ENCODE peak calls at places on chromosomes 6 and 20, in eight cellular contexts. One of them, this sample, is unnamed.

GRCh38 chr6:35291491-35291890 is 6.1 kb upstream of the DEF6 start:
- DNase-seq in AG08395: no peak
- DNase-seq in NCI-H1105 treated with DMSO at 0.1 percent for 48 hours: no peak
- DNase-seq in left colon: no peak
- DNase-seq in kidney tubule cell: no peak
- DNase-seq in GM12892: no peak
- DNase-seq in T-helper 9 cell: no peak
- DNase-seq in H1: no peak
- DNase-seq in this sample: no peak

GRCh38 chr6:54846243-54846856 is at the start of gene FAM83B:
- DNase-seq in AG08395: no peak
- DNase-seq in NCI-H1105 treated with DMSO at 0.1 percent for 48 hours: peak; percentile 60
- DNase-seq in left colon: peak; percentile 89
- DNase-seq in kidney tubule cell: peak; percentile 83
- DNase-seq in GM12892: no peak
- DNase-seq in T-helper 9 cell: no peak
- DNase-seq in H1: peak; percentile 82
- DNase-seq in this sample: peak; percentile 77

GRCh38 chr6:89348372-89348771 is 4.2 kb downstream of the UBE2J1 start:
- DNase-seq in AG08395: no peak
- DNase-seq in NCI-H1105 treated with DMSO at 0.1 percent for 48 hours: no peak
- DNase-seq in left colon: no peak
- DNase-seq in kidney tubule cell: peak; percentile 81
- DNase-seq in GM12892: no peak
- DNase-seq in T-helper 9 cell: no peak
- DNase-seq in H1: no peak
- DNase-seq in this sample: no peak

GRCh38 chr6:166760288-166760687 is 133.2 kb upstream of the RPS6KA2 start:
- DNase-seq in AG08395: no peak
- DNase-seq in NCI-H1105 treated with DMSO at 0.1 percent for 48 hours: no peak
- DNase-seq in left colon: no peak
- DNase-seq in kidney tubule cell: no peak
- DNase-seq in GM12892: no peak
- DNase-seq in T-helper 9 cell: peak; percentile 33
- DNase-seq in H1: no peak
- DNase-seq in this sample: no peak

GRCh38 chr20:12047838-12048432 is 130.2 kb downstream of the BTBD3 start:
- DNase-seq in AG08395: no peak
- DNase-seq in NCI-H1105 treated with DMSO at 0.1 percent for 48 hours: no peak
- DNase-seq in left colon: no peak
- DNase-seq in kidney tubule cell: peak; percentile 52
- DNase-seq in GM12892: no peak
- DNase-seq in T-helper 9 cell: no peak
- DNase-seq in H1: no peak
- DNase-seq in this sample: no peak

GRCh38 chr6:165875946-165876345 is 212.9 kb upstream of the PDE10A start:
- DNase-seq in AG08395: no peak
- DNase-seq in NCI-H1105 treated with DMSO at 0.1 percent for 48 hours: no peak
- DNase-seq in left colon: no peak
- DNase-seq in kidney tubule cell: no peak
- DNase-seq in GM12892: no peak
- DNase-seq in T-helper 9 cell: no peak
- DNase-seq in H1: no peak
- DNase-seq in this sample: no peak

GRCh38 chr6:22558288-22558882 is 11.0 kb upstream of the HDGFL1 start:
- DNase-seq in AG08395: no peak
- DNase-seq in NCI-H1105 treated with DMSO at 0.1 percent for 48 hours: no peak
- DNase-seq in left colon: no peak
- DNase-seq in kidney tubule cell: no peak
- DNase-seq in GM12892: no peak
- DNase-seq in T-helper 9 cell: no peak
- DNase-seq in H1: no peak
- DNase-seq in this sample: no peak

GRCh38 chr20:10448270-10449156 is 13.4 kb downstream of the SLX4IP start:
- DNase-seq in AG08395: no peak
- DNase-seq in NCI-H1105 treated with DMSO at 0.1 percent for 48 hours: no peak
- DNase-seq in left colon: no peak
- DNase-seq in kidney tubule cell: no peak
- DNase-seq in GM12892: no peak
- DNase-seq in T-helper 9 cell: no peak
- DNase-seq in H1: no peak
- DNase-seq in this sample: no peak

GRCh38 chr6:22072939-22073338 is 223.9 kb downstream of the PRL start:
- DNase-seq in AG08395: peak; percentile 5
- DNase-seq in NCI-H1105 treated with DMSO at 0.1 percent for 48 hours: peak; percentile 23
- DNase-seq in left colon: no peak
- DNase-seq in kidney tubule cell: no peak
- DNase-seq in GM12892: no peak
- DNase-seq in T-helper 9 cell: no peak
- DNase-seq in H1: no peak
- DNase-seq in this sample: no peak

GRCh38 chr20:49446808-49447207 is 35.7 kb downstream of the KCNB1 start:
- DNase-seq in AG08395: no peak
- DNase-seq in NCI-H1105 treated with DMSO at 0.1 percent for 48 hours: no peak
- DNase-seq in left colon: peak; percentile 65
- DNase-seq in kidney tubule cell: no peak
- DNase-seq in GM12892: no peak
- DNase-seq in T-helper 9 cell: no peak
- DNase-seq in H1: peak; percentile 65
- DNase-seq in this sample: peak; percentile 27

GRCh38 chr20:24875078-24875477 is 74.0 kb upstream of the CST7 start:
- DNase-seq in AG08395: no peak
- DNase-seq in NCI-H1105 treated with DMSO at 0.1 percent for 48 hours: no peak
- DNase-seq in left colon: no peak
- DNase-seq in kidney tubule cell: no peak
- DNase-seq in GM12892: no peak
- DNase-seq in T-helper 9 cell: no peak
- DNase-seq in H1: no peak
- DNase-seq in this sample: no peak

GRCh38 chr6:39982720-39983119 is 48.5 kb upstream of the MOCS1 start:
- DNase-seq in AG08395: no peak
- DNase-seq in NCI-H1105 treated with DMSO at 0.1 percent for 48 hours: no peak
- DNase-seq in left colon: no peak
- DNase-seq in kidney tubule cell: peak; percentile 4
- DNase-seq in GM12892: no peak
- DNase-seq in T-helper 9 cell: no peak
- DNase-seq in H1: no peak
- DNase-seq in this sample: no peak

GRCh38 chr6:168045706-168046620 is 33.0 kb downstream of the FRMD1 start:
- DNase-seq in AG08395: peak; percentile 15
- DNase-seq in NCI-H1105 treated with DMSO at 0.1 percent for 48 hours: no peak
- DNase-seq in left colon: no peak
- DNase-seq in kidney tubule cell: no peak
- DNase-seq in GM12892: no peak
- DNase-seq in T-helper 9 cell: no peak
- DNase-seq in H1: no peak
- DNase-seq in this sample: no peak

GRCh38 chr6:27592107-27592480 is 119.2 kb upstream of the ZNF184 start:
- DNase-seq in AG08395: no peak
- DNase-seq in NCI-H1105 treated with DMSO at 0.1 percent for 48 hours: peak; percentile 79
- DNase-seq in left colon: no peak
- DNase-seq in kidney tubule cell: no peak
- DNase-seq in GM12892: no peak
- DNase-seq in T-helper 9 cell: no peak
- DNase-seq in H1: no peak
- DNase-seq in this sample: no peak

GRCh38 chr20:46160661-46161060 is 42.5 kb downstream of the CD40 start:
- DNase-seq in AG08395: no peak
- DNase-seq in NCI-H1105 treated with DMSO at 0.1 percent for 48 hours: no peak
- DNase-seq in left colon: no peak
- DNase-seq in kidney tubule cell: no peak
- DNase-seq in GM12892: no peak
- DNase-seq in T-helper 9 cell: no peak
- DNase-seq in H1: no peak
- DNase-seq in this sample: no peak

GRCh38 chr6:30007132-30007764 is 53.8 kb upstream of the POLR1H start:
- DNase-seq in AG08395: no peak
- DNase-seq in NCI-H1105 treated with DMSO at 0.1 percent for 48 hours: peak; percentile 66
- DNase-seq in left colon: peak; percentile 51
- DNase-seq in kidney tubule cell: no peak
- DNase-seq in GM12892: peak; percentile 25
- DNase-seq in T-helper 9 cell: peak; percentile 3
- DNase-seq in H1: peak; percentile 86
- DNase-seq in this sample: peak; percentile 47

GRCh38 chr6:7424967-7425807 is 35.6 kb downstream of the RIOK1 start:
- DNase-seq in AG08395: peak; percentile 77
- DNase-seq in NCI-H1105 treated with DMSO at 0.1 percent for 48 hours: no peak
- DNase-seq in left colon: no peak
- DNase-seq in kidney tubule cell: peak; percentile 65
- DNase-seq in GM12892: no peak
- DNase-seq in T-helper 9 cell: no peak
- DNase-seq in H1: peak; percentile 41
- DNase-seq in this sample: no peak

GRCh38 chr6:134678436-134678889 is 271.4 kb downstream of the ALDH8A1 start:
- DNase-seq in AG08395: no peak
- DNase-seq in NCI-H1105 treated with DMSO at 0.1 percent for 48 hours: peak; percentile 80
- DNase-seq in left colon: peak; percentile 86
- DNase-seq in kidney tubule cell: peak; percentile 83
- DNase-seq in GM12892: no peak
- DNase-seq in T-helper 9 cell: no peak
- DNase-seq in H1: no peak
- DNase-seq in this sample: peak; percentile 94

GRCh38 chr6:34491091-34491430 is 25.2 kb downstream of the PACSIN1 start:
- DNase-seq in AG08395: peak; percentile 59
- DNase-seq in NCI-H1105 treated with DMSO at 0.1 percent for 48 hours: no peak
- DNase-seq in left colon: no peak
- DNase-seq in kidney tubule cell: no peak
- DNase-seq in GM12892: no peak
- DNase-seq in T-helper 9 cell: no peak
- DNase-seq in H1: no peak
- DNase-seq in this sample: no peak

GRCh38 chr6:100620085-100620484 is 155.4 kb upstream of the SIM1 start:
- DNase-seq in AG08395: peak; percentile 54
- DNase-seq in NCI-H1105 treated with DMSO at 0.1 percent for 48 hours: no peak
- DNase-seq in left colon: no peak
- DNase-seq in kidney tubule cell: peak; percentile 88
- DNase-seq in GM12892: no peak
- DNase-seq in T-helper 9 cell: no peak
- DNase-seq in H1: no peak
- DNase-seq in this sample: no peak

GRCh38 chr6:108944707-108945685 is 96.8 kb downstream of the ARMC2 start:
- DNase-seq in AG08395: peak; percentile 90
- DNase-seq in NCI-H1105 treated with DMSO at 0.1 percent for 48 hours: no peak
- DNase-seq in left colon: no peak
- DNase-seq in kidney tubule cell: peak; percentile 77
- DNase-seq in GM12892: no peak
- DNase-seq in T-helper 9 cell: no peak
- DNase-seq in H1: no peak
- DNase-seq in this sample: no peak

GRCh38 chr6:10184408-10185187 is 230.3 kb downstream of the TFAP2A start:
- DNase-seq in AG08395: no peak
- DNase-seq in NCI-H1105 treated with DMSO at 0.1 percent for 48 hours: no peak
- DNase-seq in left colon: no peak
- DNase-seq in kidney tubule cell: no peak
- DNase-seq in GM12892: no peak
- DNase-seq in T-helper 9 cell: no peak
- DNase-seq in H1: no peak
- DNase-seq in this sample: no peak

GRCh38 chr20:51383891-51384510 is 158.5 kb downstream of the NFATC2 start:
- DNase-seq in AG08395: peak; percentile 32
- DNase-seq in NCI-H1105 treated with DMSO at 0.1 percent for 48 hours: no peak
- DNase-seq in left colon: no peak
- DNase-seq in kidney tubule cell: no peak
- DNase-seq in GM12892: no peak
- DNase-seq in T-helper 9 cell: no peak
- DNase-seq in H1: no peak
- DNase-seq in this sample: no peak

GRCh38 chr6:63272397-63272796 is 47.4 kb downstream of the LGSN start:
- DNase-seq in AG08395: no peak
- DNase-seq in NCI-H1105 treated with DMSO at 0.1 percent for 48 hours: peak; percentile 50
- DNase-seq in left colon: no peak
- DNase-seq in kidney tubule cell: peak; percentile 47
- DNase-seq in GM12892: no peak
- DNase-seq in T-helper 9 cell: no peak
- DNase-seq in H1: no peak
- DNase-seq in this sample: no peak

GRCh38 chr6:22024004-22024403 is 272.8 kb downstream of the PRL start:
- DNase-seq in AG08395: no peak
- DNase-seq in NCI-H1105 treated with DMSO at 0.1 percent for 48 hours: no peak
- DNase-seq in left colon: no peak
- DNase-seq in kidney tubule cell: no peak
- DNase-seq in GM12892: no peak
- DNase-seq in T-helper 9 cell: no peak
- DNase-seq in H1: no peak
- DNase-seq in this sample: no peak

GRCh38 chr6:87155920-87156600 is 695 bp downstream of the ZNF292 start:
- DNase-seq in AG08395: peak; percentile 35
- DNase-seq in NCI-H1105 treated with DMSO at 0.1 percent for 48 hours: peak; percentile 28
- DNase-seq in left colon: peak; percentile 72
- DNase-seq in kidney tubule cell: peak; percentile 69
- DNase-seq in GM12892: no peak
- DNase-seq in T-helper 9 cell: peak; percentile 56
- DNase-seq in H1: peak; percentile 76
- DNase-seq in this sample: peak; percentile 32

GRCh38 chr20:54133434-54134427 is 40.1 kb downstream of the CYP24A1 start:
- DNase-seq in AG08395: peak; percentile 6
- DNase-seq in NCI-H1105 treated with DMSO at 0.1 percent for 48 hours: no peak
- DNase-seq in left colon: peak; percentile 17
- DNase-seq in kidney tubule cell: peak; percentile 97
- DNase-seq in GM12892: no peak
- DNase-seq in T-helper 9 cell: no peak
- DNase-seq in H1: no peak
- DNase-seq in this sample: no peak

GRCh38 chr6:16031278-16031981 is 97.5 kb upstream of the MYLIP start:
- DNase-seq in AG08395: no peak
- DNase-seq in NCI-H1105 treated with DMSO at 0.1 percent for 48 hours: no peak
- DNase-seq in left colon: no peak
- DNase-seq in kidney tubule cell: no peak
- DNase-seq in GM12892: no peak
- DNase-seq in T-helper 9 cell: no peak
- DNase-seq in H1: no peak
- DNase-seq in this sample: no peak

GRCh38 chr6:149235130-149235561 is 82.4 kb upstream of the TAB2 start:
- DNase-seq in AG08395: no peak
- DNase-seq in NCI-H1105 treated with DMSO at 0.1 percent for 48 hours: peak; percentile 63
- DNase-seq in left colon: peak; percentile 46
- DNase-seq in kidney tubule cell: peak; percentile 90
- DNase-seq in GM12892: no peak
- DNase-seq in T-helper 9 cell: no peak
- DNase-seq in H1: no peak
- DNase-seq in this sample: no peak

GRCh38 chr20:49656304-49656703 is 57.4 kb downstream of the B4GALT5 start:
- DNase-seq in AG08395: no peak
- DNase-seq in NCI-H1105 treated with DMSO at 0.1 percent for 48 hours: peak; percentile 30
- DNase-seq in left colon: no peak
- DNase-seq in kidney tubule cell: peak; percentile 42
- DNase-seq in GM12892: no peak
- DNase-seq in T-helper 9 cell: no peak
- DNase-seq in H1: no peak
- DNase-seq in this sample: no peak

GRCh38 chr6:131084982-131085381 is 21.9 kb upstream of the EPB41L2 start:
- DNase-seq in AG08395: no peak
- DNase-seq in NCI-H1105 treated with DMSO at 0.1 percent for 48 hours: no peak
- DNase-seq in left colon: no peak
- DNase-seq in kidney tubule cell: no peak
- DNase-seq in GM12892: no peak
- DNase-seq in T-helper 9 cell: no peak
- DNase-seq in H1: no peak
- DNase-seq in this sample: no peak

GRCh38 chr6:31474871-31475286 is 23.1 kb upstream of the MICB start:
- DNase-seq in AG08395: no peak
- DNase-seq in NCI-H1105 treated with DMSO at 0.1 percent for 48 hours: no peak
- DNase-seq in left colon: no peak
- DNase-seq in kidney tubule cell: no peak
- DNase-seq in GM12892: no peak
- DNase-seq in T-helper 9 cell: no peak
- DNase-seq in H1: peak; percentile 87
- DNase-seq in this sample: no peak

GRCh38 chr20:23143098-23143497 is 57.0 kb upstream of the CD93 start:
- DNase-seq in AG08395: peak; percentile 86
- DNase-seq in NCI-H1105 treated with DMSO at 0.1 percent for 48 hours: no peak
- DNase-seq in left colon: no peak
- DNase-seq in kidney tubule cell: peak; percentile 80
- DNase-seq in GM12892: no peak
- DNase-seq in T-helper 9 cell: no peak
- DNase-seq in H1: no peak
- DNase-seq in this sample: peak; percentile 54